ENCODE peak calls at places on chromosomes 1 and 21, in six cellular contexts. H is brain microvascular endothelial cell, Q is SJSA1, U is K562, B is neural progenitor cell, M is ascending aorta. G is an unnamed sample.

GRCh38 chr1:56758135-56758534 is 61.1 kb downstream of the FYB2 start:
- DNase-seq in H (no peak), Q (no peak), U (no peak), B (peak; percentile 70), M (no peak), G (no peak)

GRCh38 chr1:48697066-48697707 is 79.5 kb downstream of the BEND5 start:
- DNase-seq in M (peak; percentile 78), H (peak; percentile 38), U (peak; percentile 72), B (peak; percentile 71), Q (peak; percentile 37), G (no peak)

GRCh38 chr1:39858315-39858714 is 25.0 kb downstream of the TRIT1 start:
- DNase-seq in M (no peak), Q (no peak), H (no peak), B (no peak), U (no peak), G (no peak)

GRCh38 chr1:167128261-167129227 is 34.7 kb downstream of the STYXL2 start:
- DNase-seq in M (no peak), U (no peak), B (no peak), Q (no peak), H (no peak), G (no peak)

GRCh38 chr21:39441502-39442475 is 3.8 kb downstream of the LCA5L start:
- DNase-seq in M (no peak), Q (peak; percentile 9), B (peak; percentile 59), H (peak; percentile 48), U (peak; percentile 67), G (no peak)

GRCh38 chr1:19460535-19461351 is 24.6 kb downstream of the CAPZB start:
- DNase-seq in Q (no peak), M (no peak), B (no peak), U (peak; percentile 71), H (no peak), G (no peak)

GRCh38 chr1:30778156-30778978 is 20.8 kb upstream of the LAPTM5 start:
- DNase-seq in U (peak; percentile 97), M (no peak), H (peak; percentile 98), Q (peak; percentile 43), B (no peak), G (peak; percentile 89)

GRCh38 chr1:209155556-209155955 is 428.0 kb upstream of the CAMK1G start:
- DNase-seq in H (no peak), Q (no peak), B (peak; percentile 77), U (no peak), M (no peak), G (no peak)

GRCh38 chr1:14970115-14970798 is 183.3 kb upstream of the TMEM51 start:
- DNase-seq in M (peak; percentile 94), H (peak; percentile 96), B (peak; percentile 29), U (peak; percentile 93), Q (peak; percentile 27), G (peak; percentile 57)

GRCh38 chr1:35807614-35808375 is at the start of gene AGO4:
- DNase-seq in Q (peak; percentile 49), H (peak; percentile 29), M (peak; percentile 82), B (peak; percentile 92), U (peak; percentile 82), G (no peak)

GRCh38 chr1:241391926-241392710 is 35.1 kb upstream of the RGS7 start:
- DNase-seq in U (no peak), M (no peak), H (no peak), Q (peak; percentile 24), B (no peak), G (no peak)

GRCh38 chr1:185759061-185759460 is 24.9 kb downstream of the HMCN1 start:
- DNase-seq in M (no peak), Q (no peak), B (no peak), H (no peak), U (no peak), G (no peak)

GRCh38 chr21:34886554-34887385 is 162.3 kb downstream of the RUNX1 start:
- DNase-seq in H (no peak), B (peak; percentile 76), M (no peak), Q (no peak), U (peak; percentile 51), G (no peak)

GRCh38 chr1:109298666-109299086 is 8.1 kb downstream of the MYBPHL start:
- DNase-seq in M (no peak), Q (peak; percentile 50), H (peak; percentile 79), U (peak; percentile 72), B (no peak), G (no peak)
- H3K27ac ChIP-seq in M (no peak overlapping the region), Q (peak overlapping the region; percentile 60), H (peak overlapping the region; percentile 91), U (peak overlapping the region; percentile 51), B (no peak overlapping the region), G (peak overlapping the region; percentile 58)

DNA sequence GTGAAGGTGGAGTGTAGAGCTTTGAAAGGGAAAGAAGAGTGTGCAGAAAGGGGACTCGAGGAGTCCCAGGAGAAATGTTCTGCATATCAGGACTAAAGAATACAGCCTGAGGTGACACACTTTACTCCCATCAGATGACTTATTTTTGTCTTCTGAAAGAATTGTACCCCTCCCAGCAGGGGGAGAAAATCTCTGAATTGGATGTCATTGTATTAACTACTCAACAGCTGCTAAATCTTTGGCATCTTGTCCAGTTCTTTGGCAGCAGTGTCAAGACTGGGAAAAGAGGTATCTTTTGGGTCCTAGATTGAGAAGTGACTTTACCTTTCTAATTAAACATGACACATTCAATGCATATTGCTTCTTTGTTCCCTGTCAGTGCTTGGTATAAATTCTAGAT is 18.9 kb downstream of the UBE4B start:
- DNase-seq in M (no peak), B (no peak), U (peak; percentile 42), H (no peak), Q (no peak), G (no peak)
- H3K27ac ChIP-seq in M (no peak overlapping the region), B (no peak overlapping the region), U (no peak overlapping the region), H (no peak overlapping the region), Q (no peak overlapping the region), G (no peak overlapping the region)

GRCh38 chr1:44284184-44284583 is 70.9 kb downstream of the ERI3 start:
- DNase-seq in B (no peak), Q (no peak), U (no peak), H (no peak), M (no peak), G (no peak)
- H3K27ac ChIP-seq in B (no peak overlapping the region), Q (no peak overlapping the region), U (no peak overlapping the region), H (no peak overlapping the region), M (no peak overlapping the region), G (no peak overlapping the region)

GRCh38 chr1:228801068-228801467 is 65.8 kb downstream of the RHOU start:
- DNase-seq in U (no peak), Q (no peak), M (no peak), H (no peak), B (no peak), G (no peak)
- H3K27ac ChIP-seq in U (no peak overlapping the region), Q (no peak overlapping the region), M (no peak overlapping the region), H (no peak overlapping the region), B (no peak overlapping the region), G (no peak overlapping the region)

GRCh38 chr1:155984341-155984740 is 6.0 kb upstream of the ARHGEF2 start:
- DNase-seq in M (no peak), B (peak; percentile 69), H (no peak), U (no peak), Q (no peak), G (no peak)
- H3K27ac ChIP-seq in M (peak overlapping the region; percentile 98), B (no peak overlapping the region), H (peak overlapping the region; percentile 69), U (peak overlapping the region; percentile 34), Q (peak overlapping the region; percentile 71), G (peak overlapping the region; percentile 97)

GRCh38 chr1:111142358-111142975 is 2.4 kb downstream of the CEPT1 start:
- DNase-seq in B (peak; percentile 13), H (no peak), M (no peak), Q (no peak), U (no peak), G (no peak)
- H3K27ac ChIP-seq in B (no peak overlapping the region), H (no peak overlapping the region), M (no peak overlapping the region), Q (no peak overlapping the region), U (no peak overlapping the region), G (no peak overlapping the region)

DNA sequence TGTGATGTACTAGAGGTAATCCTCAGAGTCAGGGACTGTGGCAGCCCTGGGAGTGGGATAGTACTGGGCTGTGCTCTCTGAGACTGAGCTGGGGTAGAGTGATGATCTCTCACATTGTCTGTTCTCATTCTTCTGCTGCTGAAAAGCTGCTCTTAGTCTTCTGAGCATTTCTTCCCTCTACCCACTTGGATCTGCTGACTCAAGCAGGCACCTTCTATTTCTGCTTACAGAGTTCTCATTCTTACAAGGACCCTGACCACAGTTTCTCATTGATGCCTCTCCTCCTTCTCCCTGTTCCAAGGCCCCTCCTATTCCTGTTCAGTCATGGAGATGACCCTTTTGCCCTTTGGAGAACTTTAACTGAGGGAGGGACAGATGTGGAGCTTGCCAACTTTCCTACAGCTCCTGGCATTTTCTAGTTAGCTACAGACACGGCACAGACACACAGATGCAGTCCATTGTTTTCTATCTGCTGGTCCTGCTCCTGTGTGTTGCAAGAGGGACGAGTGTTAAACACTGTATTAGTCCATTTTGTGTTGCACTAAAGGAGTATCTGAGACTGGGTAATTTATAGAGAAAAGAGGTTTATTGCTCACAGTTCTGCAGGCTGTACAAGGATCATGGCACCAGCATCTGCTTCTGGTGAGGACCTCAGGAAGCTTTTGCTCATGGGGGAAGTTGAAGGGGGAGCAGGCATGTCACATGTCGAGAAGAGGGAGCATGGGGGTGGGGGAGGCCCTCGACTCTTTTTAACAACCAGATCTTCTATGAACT is 12.3 kb downstream of the MAPKAPK2 start:
- DNase-seq in U (no peak), Q (no peak), M (no peak), H (no peak), B (no peak), G (no peak)
- H3K27ac ChIP-seq in U (no peak overlapping the region), Q (no peak overlapping the region), M (no peak overlapping the region), H (no peak overlapping the region), B (no peak overlapping the region), G (no peak overlapping the region)